ENCODE peak calls at places on chromosome 11, in ten cellular contexts. M is GM23338, N is transverse colon, Q is HCT116, T is stomach, Y is GM12878, K is suprapubic skin, S is H1, D is endothelial cell of umbilical vein, J is HepG2. E is an unnamed sample. For H3K4me1, the result is how much of the 10 kb centered on the place peaks cover.

GRCh38 chr11:70592641-70593165 is 194.4 kb downstream of the CTTN start:
- DNase-seq in M (no peak), N (no peak), Q (no peak), T (no peak), Y (no peak), K (no peak), S (no peak), D (no peak), J (no peak), E (no peak)

GRCh38 chr11:34887260-34887659 is 28.9 kb downstream of the APIP start:
- DNase-seq in M (no peak), N (no peak), Q (no peak), T (no peak), Y (no peak), K (no peak), S (no peak), D (no peak), J (no peak), E (no peak)

GRCh38 chr11:102386376-102386775 is 39.4 kb downstream of the BIRC2 start:
- DNase-seq in M (no peak), N (no peak), Q (no peak), T (no peak), Y (no peak), K (no peak), S (no peak), D (no peak), J (no peak), E (no peak)

GRCh38 chr11:114160884-114161283 is 101.4 kb downstream of the ZBTB16 start:
- DNase-seq in M (no peak), N (no peak), Q (no peak), T (no peak), Y (no peak), K (no peak), S (no peak), D (no peak), J (no peak), E (no peak)

GRCh38 chr11:41282436-41282835 is 177.0 kb downstream of the LRRC4C start:
- DNase-seq in M (no peak), N (no peak), Q (no peak), T (no peak), Y (no peak), K (no peak), S (no peak), D (no peak), J (no peak), E (no peak)

GRCh38 chr11:123129920-123130319 is 65.1 kb downstream of the CLMP start:
- DNase-seq in M (no peak), N (no peak), Q (no peak), T (no peak), Y (no peak), K (no peak), S (no peak), D (no peak), J (no peak), E (no peak)

GRCh38 chr11:116162541-116163230 is 610.1 kb downstream of the BUD13 start:
- DNase-seq in M (peak), N (no peak), Q (no peak), T (no peak), Y (no peak), K (no peak), S (no peak), D (no peak), J (no peak), E (peak)

GRCh38 chr11:93194673-93195291 is 3.0 kb downstream of the SLC36A4 start:
- DNase-seq in M (no peak), N (no peak), Q (no peak), T (no peak), Y (no peak), K (no peak), S (no peak), D (no peak), J (no peak), E (no peak)

GRCh38 chr11:45929486-45930030 is 7.1 kb downstream of the LARGE2 start:
- DNase-seq in M (no peak), N (no peak), Q (no peak), T (no peak), Y (no peak), K (no peak), S (no peak), D (no peak), J (no peak), E (no peak)

GRCh38 chr11:8083871-8084281 is 2.9 kb downstream of the TUB start:
- DNase-seq in M (peak), N (no peak), Q (no peak), T (no peak), Y (no peak), K (no peak), S (no peak), D (no peak), J (no peak), E (no peak)

GRCh38 chr11:12223771-12224536 is 113.6 kb downstream of the MICAL2 start:
- DNase-seq in M (no peak), N (peak), Q (no peak), T (no peak), Y (no peak), K (no peak), S (no peak), D (no peak), J (no peak), E (peak)

GRCh38 chr11:91624021-91624420 is 600.6 kb upstream of the FAT3 start:
- DNase-seq in M (no peak), N (no peak), Q (no peak), T (no peak), Y (no peak), K (no peak), S (no peak), D (no peak), J (no peak), E (no peak)

GRCh38 chr11:24295360-24295759 is 201.5 kb upstream of the LUZP2 start:
- DNase-seq in M (no peak), N (no peak), Q (no peak), T (no peak), Y (no peak), K (no peak), S (no peak), D (peak), J (no peak), E (peak)

GRCh38 chr11:84645988-84646689 is 981.0 kb downstream of the DLG2 start:
- DNase-seq in M (no peak), N (peak), Q (no peak), T (no peak), Y (no peak), K (no peak), S (no peak), D (no peak), J (no peak), E (no peak)

GRCh38 chr11:65849366-65849765 is 8.6 kb downstream of the CFL1 start:
- DNase-seq in M (peak), N (peak), Q (no peak), T (no peak), Y (no peak), K (no peak), S (no peak), D (no peak), J (no peak), E (no peak)

GRCh38 chr11:125091247-125091876 is 20.1 kb downstream of the TMEM218 start:
- DNase-seq in M (peak), N (no peak), Q (no peak), T (no peak), Y (no peak), K (no peak), S (peak), D (peak), J (peak), E (no peak)

GRCh38 chr11:61567286-61568061 is 13.4 kb downstream of the SYT7 start:
- DNase-seq in M (peak), N (peak), Q (peak), T (peak), Y (no peak), K (peak), S (peak), D (peak), J (peak), E (peak)

GRCh38 chr11:123062892-123063395 is 1.0 kb upstream of the HSPA8 start:
- DNase-seq in M (peak), N (no peak), Q (no peak), T (no peak), Y (no peak), K (no peak), S (no peak), D (no peak), J (no peak), E (no peak)

GRCh38 chr11:44484211-44484610 is 81.3 kb upstream of the CD82 start:
- DNase-seq in M (peak), N (no peak), Q (peak), T (no peak), Y (no peak), K (no peak), S (no peak), D (peak), J (peak), E (no peak)

GRCh38 chr11:68127791-68128681 is 6.8 kb upstream of the CHKA start:
- DNase-seq in M (peak), N (peak), Q (peak), T (peak), Y (no peak), K (no peak), S (peak), D (peak), J (peak), E (peak)

GRCh38 chr11:1843098-1843473 is 4.3 kb downstream of the TNNI2 start:
- DNase-seq in M (no peak), N (no peak), Q (no peak), T (no peak), Y (no peak), K (no peak), S (no peak), D (no peak), J (no peak), E (no peak)

GRCh38 chr11:96151501-96151900 is 191.5 kb downstream of the MAML2 start:
- DNase-seq in M (no peak), N (no peak), Q (no peak), T (no peak), Y (no peak), K (no peak), S (no peak), D (no peak), J (no peak), E (no peak)

GRCh38 chr11:86461892-86462291 is 87.2 kb downstream of the CCDC81 start:
- DNase-seq in M (no peak), N (no peak), Q (no peak), T (no peak), Y (no peak), K (no peak), S (no peak), D (no peak), J (no peak), E (no peak)

GRCh38 chr11:102934735-102935134 is 20.8 kb downstream of the MMP13 start:
- DNase-seq in M (peak), N (no peak), Q (no peak), T (no peak), Y (no peak), K (no peak), S (no peak), D (no peak), J (no peak), E (no peak)

GRCh38 chr11:88709567-88709966 is 356.2 kb downstream of the GRM5 start:
- DNase-seq in M (peak), N (no peak), Q (no peak), T (no peak), Y (no peak), K (no peak), S (no peak), D (peak), J (no peak), E (no peak)

GRCh38 chr11:18457435-18457834 is 1.8 kb downstream of the LDHAL6A start:
- DNase-seq in M (no peak), N (no peak), Q (peak), T (peak), Y (no peak), K (no peak), S (no peak), D (peak), J (peak), E (no peak)

GRCh38 chr11:76663912-76664440 is 6.6 kb downstream of the LRRC32 start:
- DNase-seq in M (no peak), N (peak), Q (no peak), T (no peak), Y (no peak), K (peak), S (no peak), D (no peak), J (no peak), E (peak)

GRCh38 chr11:19602406-19602805 is 110.2 kb upstream of the NAV2 start:
- DNase-seq in M (no peak), N (no peak), Q (no peak), T (no peak), Y (no peak), K (no peak), S (no peak), D (no peak), J (no peak), E (no peak)

GRCh38 chr11:13876423-13876822 is 86.1 kb upstream of the SPON1 start:
- DNase-seq in M (no peak), N (no peak), Q (no peak), T (no peak), Y (no peak), K (no peak), S (no peak), D (no peak), J (no peak), E (no peak)

GRCh38 chr11:81476345-81476744 is 1257.3 kb downstream of the FAM181B start:
- DNase-seq in M (no peak), N (no peak), Q (no peak), T (no peak), Y (no peak), K (no peak), S (no peak), D (no peak), J (no peak), E (no peak)

GRCh38 chr11:64561984-64562722 is 28.9 kb upstream of the SLC22A12 start:
- DNase-seq in M (no peak), N (no peak), Q (no peak), T (no peak), Y (no peak), K (no peak), S (no peak), D (no peak), J (no peak), E (no peak)

GRCh38 chr11:97567801-97568200 is 1178.0 kb downstream of the JRKL start:
- DNase-seq in M (no peak), N (no peak), Q (no peak), T (no peak), Y (no peak), K (no peak), S (no peak), D (no peak), J (no peak), E (no peak)

GRCh38 chr11:3021125-3021524 is 29.0 kb upstream of the NAP1L4 start:
- DNase-seq in M (peak), N (peak), Q (peak), T (peak), Y (no peak), K (no peak), S (no peak), D (peak), J (peak), E (no peak)
- TF ChIP-seq CTCF in M (peak), N (peak), Q (peak), T (peak), Y (peak), K (peak), S (peak), D (peak), J (peak), E (no peak)

GRCh38 chr11:119085523-119085878 is 820 bp downstream of the HMBS start:
- DNase-seq in M (no peak), N (peak), Q (no peak), T (no peak), Y (no peak), K (no peak), S (no peak), D (no peak), J (no peak), E (no peak)
- TF ChIP-seq POLR2AphosphoS5 in M (no peak), N (no peak), Q (no peak), T (no peak), Y (no peak), K (no peak), S (no peak), D (no peak), J (no peak), E (no peak)

DNA sequence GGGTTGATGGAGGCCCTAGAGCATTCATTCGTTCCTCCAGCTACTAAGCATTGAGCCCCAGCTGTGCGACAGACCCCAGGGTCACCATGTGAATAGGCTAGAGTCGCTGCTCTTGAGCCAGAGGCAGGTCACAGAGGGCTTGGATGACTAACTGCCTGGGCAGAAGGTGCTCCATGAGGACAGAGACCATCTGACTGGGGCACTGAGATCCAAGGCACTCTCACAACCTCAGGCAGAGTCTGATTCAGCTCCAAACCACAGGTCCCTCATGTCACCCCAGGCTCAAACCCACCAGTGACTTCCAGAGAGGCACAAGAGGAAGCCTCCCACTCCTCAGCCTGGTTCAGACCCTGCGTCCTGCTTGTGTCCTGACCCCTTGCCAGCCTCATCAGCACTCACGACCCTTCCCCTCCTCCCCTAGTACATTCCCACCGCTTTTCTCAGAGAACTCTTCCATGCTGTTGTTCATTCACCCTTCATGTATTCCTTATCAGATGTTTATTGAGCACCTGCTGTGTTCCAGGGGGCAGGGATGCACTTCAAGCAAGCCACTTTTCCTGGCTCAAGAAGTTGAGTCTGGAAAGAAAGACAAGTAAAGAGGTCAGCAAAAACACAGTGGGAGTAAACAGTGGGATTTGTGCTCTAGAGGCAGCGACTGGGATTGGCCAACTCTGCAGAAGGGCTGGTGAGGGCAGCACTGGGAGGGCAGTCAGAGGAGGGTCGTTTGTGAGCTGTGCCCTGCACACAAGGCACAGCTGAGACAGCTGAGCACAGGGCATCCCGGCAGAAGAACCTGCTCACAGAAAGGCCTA is 9.3 kb downstream of the OAF start:
- DNase-seq in M (no peak), N (no peak), Q (no peak), T (no peak), Y (no peak), K (no peak), S (no peak), D (no peak), J (no peak), E (no peak)
- H3K4me1 ChIP-seq in M (under half), N (under half), Q (under half), T (half or more), Y (under half), K (half or more), S (under half), D (under half), J (half or more), E (under half)

GRCh38 chr11:120527111-120527748 is 15.7 kb downstream of the GRIK4 start:
- DNase-seq in M (peak), N (no peak), Q (no peak), T (no peak), Y (no peak), K (no peak), S (peak), D (no peak), J (no peak), E (no peak)
- TF ChIP-seq CTCF in M (peak), N (no peak), Q (no peak), T (no peak), Y (no peak), K (no peak), S (peak), D (no peak), J (no peak), E (no peak)

DNA sequence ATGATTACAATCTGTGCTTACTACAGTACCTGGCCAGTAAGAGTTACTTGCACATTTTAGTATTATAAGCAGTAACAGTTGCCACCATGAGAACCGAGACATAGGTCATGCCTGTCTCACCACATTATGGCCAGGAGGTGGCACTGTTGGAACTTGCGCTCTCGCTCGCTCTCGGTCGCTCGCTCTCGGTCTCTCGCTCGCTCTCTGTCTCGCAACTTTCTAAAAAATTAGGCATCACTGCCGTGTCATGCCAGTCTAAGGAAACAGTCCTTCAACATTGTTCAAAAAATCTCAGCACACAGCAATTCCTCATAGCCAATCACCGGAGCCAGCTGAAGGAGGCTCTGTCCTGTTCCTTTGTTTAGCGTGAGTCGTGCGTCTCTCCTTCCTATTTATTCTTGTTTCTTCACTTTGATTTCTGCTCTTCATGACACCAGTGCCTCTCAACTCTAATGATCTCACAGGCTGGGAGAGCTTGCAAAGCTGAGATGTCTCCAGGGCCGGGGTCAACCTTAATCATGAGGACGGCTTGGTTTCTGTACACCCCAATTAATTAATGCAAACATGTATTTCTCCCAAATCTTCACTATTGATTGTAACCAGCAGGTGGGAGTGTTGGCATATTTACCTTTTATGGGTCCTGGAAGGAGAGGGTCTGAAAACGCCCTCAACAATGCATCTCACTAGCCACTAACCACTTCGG is 6.3 kb upstream of the ADAMTS8 start:
- DNase-seq in M (peak), N (peak), Q (peak), T (peak), Y (peak), K (peak), S (no peak), D (peak), J (peak), E (peak)
- TF ChIP-seq POLR2AphosphoS5 in M (no peak), N (no peak), Q (no peak), T (peak), Y (no peak), K (no peak), S (no peak), D (no peak), J (no peak), E (no peak)

GRCh38 chr11:48001438-48002021 is 21.2 kb downstream of the PTPRJ start:
- DNase-seq in M (no peak), N (peak), Q (no peak), T (peak), Y (no peak), K (no peak), S (no peak), D (peak), J (no peak), E (no peak)
- H3K4me1 ChIP-seq in M (under half), N (under half), Q (under half), T (half or more), Y (half or more), K (half or more), S (under half), D (under half), J (half or more), E (under half)

DNA sequence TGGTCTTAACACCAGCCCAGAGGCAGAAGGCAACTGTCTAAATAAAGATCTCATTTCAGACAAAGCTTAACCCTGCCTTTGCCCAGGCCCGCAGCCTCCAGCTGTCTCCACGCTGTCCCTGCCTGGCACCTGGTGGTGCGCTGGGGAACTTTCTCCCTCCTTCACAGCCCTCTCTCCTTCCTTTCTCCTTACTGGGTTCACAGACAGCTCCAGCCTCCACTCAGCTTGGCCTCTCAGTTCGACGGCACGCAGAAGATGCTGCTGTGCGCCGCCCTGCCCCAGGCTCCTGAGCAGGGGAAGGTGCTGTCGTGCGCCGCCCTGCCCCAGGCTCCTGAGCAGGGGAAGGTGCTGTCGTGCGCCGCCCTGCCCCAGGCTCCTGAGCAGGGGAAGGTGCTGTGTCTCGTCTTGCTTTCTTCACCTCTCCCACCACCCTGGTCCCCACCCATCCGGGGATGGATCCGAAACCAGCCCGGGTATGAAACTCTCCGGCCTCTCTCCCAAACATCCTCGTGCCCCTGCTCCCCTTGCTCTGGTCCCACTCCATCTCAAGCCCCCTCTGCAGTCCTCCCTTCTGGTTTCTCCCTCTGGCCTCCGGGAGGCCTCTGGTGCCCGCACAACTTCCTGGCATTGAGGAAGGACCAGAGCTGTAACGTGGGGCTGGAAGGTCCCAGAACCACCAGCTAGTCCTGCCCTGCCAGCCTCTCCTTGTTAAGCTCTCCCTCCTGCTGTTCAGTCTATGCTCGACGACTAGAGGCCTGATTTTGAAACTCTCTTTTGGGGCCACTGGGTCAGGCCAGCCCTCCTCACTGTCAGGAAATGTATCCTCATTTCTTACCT is 22.9 kb upstream of the JAM3 start:
- DNase-seq in M (peak), N (no peak), Q (no peak), T (no peak), Y (no peak), K (no peak), S (no peak), D (no peak), J (no peak), E (no peak)
- TF ChIP-seq CTCF in M (peak), N (peak), Q (peak), T (peak), Y (peak), K (peak), S (peak), D (peak), J (no peak), E (no peak)

E was measured in upper lobe of left lung.